ENCODE peak calls at places on chromosomes 6 and 20, in six cellular contexts. R is neuronal stem cell, B is trophoblast cell, Z is H9, K is IMR-90, C is H1. P is an unnamed sample.

GRCh38 chr20:59603727-59604608 is at the start of gene PHACTR3:
- DNase-seq in R (peak; percentile 27), B (no peak), Z (peak; percentile 52), K (no peak), C (no peak), P (no peak)

GRCh38 chr20:43477634-43478033 is 19.9 kb downstream of the SRSF6 start:
- DNase-seq in R (no peak), B (no peak), Z (no peak), K (no peak), C (no peak), P (no peak)

GRCh38 chr6:129708496-129709216 is 1.3 kb downstream of the ARHGAP18 start:
- DNase-seq in R (no peak), B (no peak), Z (no peak), K (no peak), C (no peak), P (no peak)

GRCh38 chr6:157235600-157236039 is 87.7 kb downstream of the TMEM242 start:
- DNase-seq in R (peak; percentile 60), B (no peak), Z (peak; percentile 82), K (peak; percentile 33), C (peak; percentile 57), P (peak; percentile 60)

GRCh38 chr6:87257975-87258374 is 64.4 kb upstream of the SMIM8 start:
- DNase-seq in R (no peak), B (no peak), Z (no peak), K (no peak), C (no peak), P (no peak)

GRCh38 chr20:53734006-53734688 is 140.5 kb upstream of the ZNF217 start:
- DNase-seq in R (no peak), B (no peak), Z (no peak), K (no peak), C (no peak), P (no peak)

GRCh38 chr6:161482517-161482903 is 208.6 kb upstream of the AGPAT4 start:
- DNase-seq in R (peak; percentile 23), B (no peak), Z (no peak), K (no peak), C (no peak), P (no peak)

GRCh38 chr20:9100721-9101120 is 31.8 kb downstream of the PLCB4 start:
- DNase-seq in R (no peak), B (no peak), Z (no peak), K (no peak), C (no peak), P (no peak)

GRCh38 chr6:168411130-168411529 is 29.9 kb upstream of the SMOC2 start:
- DNase-seq in R (no peak), B (no peak), Z (no peak), K (no peak), C (no peak), P (no peak)

GRCh38 chr6:1131285-1132079 is 180.4 kb upstream of the FOXQ1 start:
- DNase-seq in R (no peak), B (no peak), Z (no peak), K (peak; percentile 94), C (no peak), P (peak; percentile 96)

GRCh38 chr20:32474967-32475819 is 109.9 kb downstream of the NOL4L start:
- DNase-seq in R (peak; percentile 49), B (no peak), Z (peak; percentile 66), K (peak; percentile 91), C (no peak), P (peak; percentile 95)

GRCh38 chr6:56714982-56715456 is 72.3 kb upstream of the DST start:
- DNase-seq in R (no peak), B (peak; percentile 32), Z (no peak), K (peak; percentile 92), C (peak; percentile 31), P (peak; percentile 89)

GRCh38 chr6:116087437-116088027 is 13.1 kb upstream of the NT5DC1 start:
- DNase-seq in R (no peak), B (peak; percentile 9), Z (no peak), K (peak; percentile 78), C (no peak), P (peak; percentile 82)

GRCh38 chr6:54283877-54284860 is 24.1 kb upstream of the TINAG start:
- DNase-seq in R (no peak), B (no peak), Z (no peak), K (peak; percentile 34), C (no peak), P (no peak)

GRCh38 chr20:62318411-62319345 is 15.9 kb downstream of the ADRM1 start:
- DNase-seq in R (no peak), B (peak; percentile 87), Z (no peak), K (no peak), C (no peak), P (peak; percentile 36)

GRCh38 chr20:52379723-52380336 is 188.3 kb upstream of the ZFP64 start:
- DNase-seq in R (peak; percentile 14), B (peak; percentile 27), Z (no peak), K (peak; percentile 17), C (no peak), P (peak; percentile 20)

GRCh38 chr6:14734416-14735340 is 511.2 kb upstream of the JARID2 start:
- DNase-seq in R (no peak), B (peak; percentile 63), Z (no peak), K (peak; percentile 93), C (no peak), P (peak; percentile 96)

GRCh38 chr6:78605909-78606446 is 261.4 kb upstream of the IRAK1BP1 start:
- DNase-seq in R (no peak), B (no peak), Z (no peak), K (peak; percentile 87), C (no peak), P (peak; percentile 62)

GRCh38 chr6:12403201-12403826 is 113.2 kb downstream of the EDN1 start:
- DNase-seq in R (no peak), B (no peak), Z (no peak), K (peak; percentile 69), C (peak; percentile 3), P (peak; percentile 60)

GRCh38 chr6:11810854-11811643 is 32.4 kb upstream of the ADTRP start:
- DNase-seq in R (no peak), B (no peak), Z (no peak), K (peak; percentile 24), C (no peak), P (no peak)

GRCh38 chr6:112244428-112244827 is 9.9 kb downstream of the LAMA4 start:
- DNase-seq in R (no peak), B (no peak), Z (no peak), K (no peak), C (no peak), P (no peak)

GRCh38 chr20:41098703-41099250 is 38.6 kb upstream of the PLCG1 start:
- DNase-seq in R (no peak), B (peak; percentile 54), Z (no peak), K (peak; percentile 73), C (no peak), P (peak; percentile 58)

GRCh38 chr6:62338477-62338876 is 52.5 kb upstream of the KHDRBS2 start:
- DNase-seq in R (no peak), B (no peak), Z (no peak), K (no peak), C (no peak), P (no peak)

GRCh38 chr6:42254505-42254904 is 36.8 kb upstream of the MRPS10 start:
- DNase-seq in R (no peak), B (no peak), Z (no peak), K (no peak), C (no peak), P (no peak)
- H2AFZ ChIP-seq in R (no peak overlapping the region), B (no peak overlapping the region), Z (no peak overlapping the region), K (no peak overlapping the region), C (no peak overlapping the region), P (no peak overlapping the region)

GRCh38 chr6:146909376-146909775 is 294.8 kb upstream of the STXBP5 start:
- DNase-seq in R (no peak), B (no peak), Z (no peak), K (no peak), C (no peak), P (no peak)
- H2BK120ac ChIP-seq in R (no peak overlapping the region), B (no peak overlapping the region), Z (no peak overlapping the region), K (no peak overlapping the region), C (no peak overlapping the region), P (no peak overlapping the region)

DNA sequence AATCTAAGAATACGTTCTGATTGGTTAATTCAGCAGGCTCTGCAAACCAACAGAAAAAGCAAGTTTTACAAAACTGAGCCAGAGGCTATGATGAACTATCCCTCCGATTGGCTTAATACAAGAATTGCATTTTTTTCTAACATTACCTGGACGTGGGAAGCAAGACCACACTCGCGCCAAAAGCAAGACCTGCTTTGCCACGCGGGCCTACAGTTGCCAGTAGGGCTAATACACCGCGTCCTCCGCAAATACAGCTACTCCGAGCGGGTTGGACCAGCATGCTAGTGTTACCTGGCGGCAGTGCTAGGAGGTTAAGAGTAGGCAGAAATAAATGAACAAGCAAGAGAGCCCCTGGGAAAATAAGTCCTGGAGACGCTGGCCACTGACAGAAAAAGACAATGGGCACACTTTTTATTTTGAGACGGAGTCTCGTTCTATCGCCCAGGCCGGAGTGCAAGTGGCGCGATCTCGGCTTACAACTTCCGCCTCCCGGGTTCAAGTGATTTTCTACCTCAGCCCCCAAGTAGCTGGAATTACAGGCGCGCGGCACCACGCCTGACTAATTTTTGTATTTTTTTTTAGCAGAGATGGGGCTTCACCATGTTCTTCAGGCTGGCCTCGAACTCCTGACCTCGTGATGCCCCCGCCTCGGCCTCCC is 131.9 kb upstream of the BTN3A2 start:
- DNase-seq in R (no peak), B (peak; percentile 54), Z (peak; percentile 62), K (peak; percentile 79), C (no peak), P (no peak)
- H2AFZ ChIP-seq in R (peak overlapping the region; percentile 86), B (peak overlapping the region; percentile 76), Z (no peak overlapping the region), K (peak overlapping the region; percentile 90), C (no peak overlapping the region), P (peak overlapping the region; percentile 8)

DNA sequence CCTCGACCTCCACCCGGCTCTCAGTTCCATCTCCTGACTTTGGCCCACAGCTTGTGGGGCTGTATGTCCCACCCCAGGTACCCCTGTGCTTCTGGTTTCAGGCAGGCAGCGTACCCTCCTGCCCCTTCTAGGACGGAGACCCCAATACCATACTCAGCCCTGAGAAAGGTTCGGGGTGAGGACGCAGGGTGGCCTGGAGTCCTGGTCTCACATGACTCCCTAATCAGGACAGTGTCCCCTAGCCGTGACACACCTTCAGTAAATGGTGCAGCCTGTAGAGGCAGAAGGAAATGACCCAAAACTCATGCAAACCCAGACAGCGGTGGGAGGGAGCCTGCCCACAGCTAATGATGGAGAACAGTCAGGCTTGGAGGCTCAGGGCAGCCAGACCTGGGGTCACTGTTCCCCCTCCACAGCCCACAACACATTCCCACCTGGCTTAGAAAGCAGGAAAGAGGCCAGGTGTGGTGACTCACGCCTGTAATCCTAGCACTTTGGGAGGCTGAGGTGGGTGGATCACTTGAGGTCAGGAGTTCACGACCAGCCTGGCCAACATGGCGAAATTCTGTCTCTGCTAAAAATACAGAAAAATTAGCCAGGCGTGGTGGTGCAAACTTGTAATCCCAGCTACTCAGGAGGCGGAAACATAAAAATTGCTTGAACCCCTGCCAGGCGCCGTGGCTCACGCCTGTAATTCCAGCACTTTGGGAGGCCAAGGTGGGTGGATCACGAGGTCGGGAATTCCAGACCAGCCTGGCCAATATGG is 8.8 kb upstream of the HMGA1 start:
- DNase-seq in R (no peak), B (no peak), Z (peak; percentile 51), K (no peak), C (no peak), P (no peak)
- H2BK120ac ChIP-seq in R (peak overlapping the region; percentile 73), B (peak overlapping the region; percentile 67), Z (no peak overlapping the region), K (peak overlapping the region; percentile 3), C (peak overlapping the region; percentile 99), P (peak overlapping the region; percentile 64)

GRCh38 chr6:139509167-139509566 is 134.7 kb upstream of the CITED2 start:
- DNase-seq in R (no peak), B (no peak), Z (no peak), K (no peak), C (no peak), P (no peak)
- H2AFZ ChIP-seq in R (no peak overlapping the region), B (no peak overlapping the region), Z (no peak overlapping the region), K (no peak overlapping the region), C (no peak overlapping the region), P (no peak overlapping the region)

P was measured in mesenchymal stem cell.